ENCODE peak calls at places on chromosomes 11 and 22, in eight cellular contexts. U is foreskin fibroblast, A is stomach, T is esophagus squamous epithelium, V is transverse colon, Y is A549, D is Caco-2, X is HFF-Myc. L is an unnamed sample.

GRCh38 chr11:35180311-35181233 is 41.6 kb downstream of the CD44 start:
- DNase-seq in U (no peak), A (no peak), T (no peak), V (no peak), Y (no peak), D (no peak), X (no peak), L (no peak)

GRCh38 chr11:129803533-129803932 is 12.1 kb upstream of the TMEM45B start:
- DNase-seq in U (no peak), A (no peak), T (no peak), V (peak; percentile 81), Y (no peak), D (peak; percentile 92), X (no peak), L (no peak)

GRCh38 chr11:122486793-122487495 is 168.6 kb upstream of the UBASH3B start:
- DNase-seq in U (no peak), A (no peak), T (no peak), V (no peak), Y (no peak), D (no peak), X (no peak), L (no peak)

GRCh38 chr11:32231909-32232493 is 141.1 kb downstream of the RCN1 start:
- DNase-seq in U (no peak), A (no peak), T (no peak), V (no peak), Y (peak; percentile 35), D (peak; percentile 52), X (peak; percentile 0), L (no peak)

GRCh38 chr22:32200752-32201151 is 4.1 kb downstream of the RFPL2 start:
- DNase-seq in U (no peak), A (no peak), T (no peak), V (no peak), Y (no peak), D (no peak), X (no peak), L (no peak)

GRCh38 chr22:50115693-50116092 is 25.9 kb downstream of the MOV10L1 start:
- DNase-seq in U (peak; percentile 32), A (no peak), T (no peak), V (no peak), Y (no peak), D (no peak), X (no peak), L (no peak)

GRCh38 chr22:46446799-46447198 is 90.6 kb downstream of the CELSR1 start:
- DNase-seq in U (no peak), A (no peak), T (no peak), V (no peak), Y (no peak), D (no peak), X (no peak), L (no peak)

GRCh38 chr11:62545437-62546243 is 966 bp downstream of the AHNAK start:
- DNase-seq in U (peak; percentile 93), A (peak; percentile 89), T (no peak), V (peak; percentile 93), Y (peak; percentile 89), D (peak; percentile 93), X (peak; percentile 90), L (peak; percentile 58)

GRCh38 chr22:21641417-21641794 is 696 bp upstream of the SDF2L1 start:
- DNase-seq in U (peak; percentile 50), A (peak; percentile 53), T (no peak), V (peak; percentile 54), Y (peak; percentile 64), D (peak; percentile 69), X (no peak), L (no peak)

GRCh38 chr22:21640810-21641209 is 1.3 kb upstream of the SDF2L1 start:
- DNase-seq in U (no peak), A (no peak), T (no peak), V (no peak), Y (no peak), D (no peak), X (no peak), L (no peak)

GRCh38 chr22:21642584-21643448 is 714 bp downstream of the SDF2L1 start:
- DNase-seq in U (peak; percentile 39), A (peak; percentile 57), T (no peak), V (peak; percentile 71), Y (peak; percentile 51), D (peak; percentile 71), X (no peak), L (peak; percentile 49)

GRCh38 chr22:21643533-21644357 is 1.6 kb downstream of the SDF2L1 start:
- DNase-seq in U (no peak), A (no peak), T (no peak), V (no peak), Y (no peak), D (no peak), X (no peak), L (no peak)

DNA sequence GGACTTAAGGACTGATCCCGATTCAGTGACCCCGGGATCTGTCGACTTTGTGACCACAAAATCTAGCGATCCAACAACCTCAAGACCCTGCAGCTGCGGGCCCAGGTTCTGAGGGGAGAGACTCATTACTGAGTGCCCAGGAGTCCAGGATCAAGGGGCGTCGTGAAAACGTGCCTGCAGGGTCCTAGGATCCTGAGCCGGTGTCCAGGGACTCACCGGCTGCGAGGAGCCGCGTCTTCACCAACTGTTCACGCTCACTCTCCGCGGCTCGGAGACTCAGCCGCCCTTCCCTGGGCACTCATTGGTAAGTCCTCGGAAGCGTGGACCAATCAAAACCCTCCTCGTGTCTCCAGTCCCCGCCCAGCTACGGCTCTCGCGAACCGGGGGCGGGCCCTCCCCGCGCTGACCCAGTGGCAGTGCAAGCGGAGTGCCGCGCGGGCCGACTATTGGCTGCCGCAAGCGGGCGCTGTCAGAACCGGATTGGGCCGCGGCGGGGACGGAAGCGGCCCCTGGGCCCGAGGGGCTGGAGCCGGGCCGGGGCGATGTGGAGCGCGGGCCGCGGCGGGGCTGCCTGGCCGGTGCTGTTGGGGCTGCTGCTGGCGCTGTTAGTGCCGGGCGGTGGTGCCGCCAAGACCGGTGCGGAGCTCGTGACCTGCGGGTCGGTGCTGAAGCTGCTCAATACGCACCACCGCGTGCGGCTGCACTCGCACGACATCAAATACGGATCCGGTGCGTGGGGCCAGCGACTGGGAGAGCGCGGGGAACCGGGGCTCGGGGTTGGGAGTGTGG is at the start of gene SDF2L1:
- DNase-seq in U (peak; percentile 99), A (peak; percentile 99), T (peak; percentile 94), V (peak; percentile 99), Y (peak; percentile 94), D (peak; percentile 98), X (peak; percentile 94), L (peak; percentile 95)
- TF ChIP-seq CTCF in U (no peak), A (no peak), T (peak; percentile 31), V (no peak), Y (no peak), D (no peak), X (no peak), L (no peak)

GRCh38 chr22:44046485-44047141 is 22.5 kb downstream of the PARVB start:
- DNase-seq in U (no peak), A (no peak), T (no peak), V (no peak), Y (no peak), D (no peak), X (no peak), L (no peak)

GRCh38 chr22:44049369-44050231 is 25.5 kb downstream of the PARVB start:
- DNase-seq in U (no peak), A (no peak), T (no peak), V (no peak), Y (no peak), D (no peak), X (no peak), L (no peak)

GRCh38 chr22:44047891-44048301 is 23.8 kb downstream of the PARVB start:
- DNase-seq in U (no peak), A (no peak), T (no peak), V (no peak), Y (no peak), D (no peak), X (no peak), L (no peak)

GRCh38 chr22:44050766-44051747 is 27.0 kb downstream of the PARVB start:
- DNase-seq in U (no peak), A (no peak), T (no peak), V (no peak), Y (no peak), D (no peak), X (no peak), L (no peak)

DNA sequence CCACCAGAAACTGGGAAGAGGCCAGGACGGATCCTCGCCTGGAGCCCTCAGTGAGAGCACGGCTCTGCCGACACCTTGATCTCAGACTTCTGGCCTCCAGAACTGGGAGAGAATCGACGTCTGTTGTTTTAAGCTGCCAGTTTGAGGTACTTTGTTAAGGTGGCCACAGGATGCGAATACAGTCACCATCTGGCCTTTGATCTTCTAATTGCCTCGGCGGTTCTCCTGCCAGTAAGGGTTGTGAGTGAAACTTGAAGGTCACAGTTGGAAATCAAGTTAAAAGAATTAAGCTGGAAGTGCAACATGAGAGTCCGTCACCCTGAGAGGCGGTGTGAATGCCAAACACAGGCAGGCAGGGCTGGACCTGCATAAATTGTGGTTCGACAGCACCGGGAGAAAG is 27.9 kb downstream of the PARVB start:
- DNase-seq in U (no peak), A (no peak), T (no peak), V (no peak), Y (no peak), D (no peak), X (no peak), L (no peak)
- TF ChIP-seq CTCF in U (no peak), A (no peak), T (no peak), V (no peak), Y (no peak), D (no peak), X (no peak), L (no peak)

DNA sequence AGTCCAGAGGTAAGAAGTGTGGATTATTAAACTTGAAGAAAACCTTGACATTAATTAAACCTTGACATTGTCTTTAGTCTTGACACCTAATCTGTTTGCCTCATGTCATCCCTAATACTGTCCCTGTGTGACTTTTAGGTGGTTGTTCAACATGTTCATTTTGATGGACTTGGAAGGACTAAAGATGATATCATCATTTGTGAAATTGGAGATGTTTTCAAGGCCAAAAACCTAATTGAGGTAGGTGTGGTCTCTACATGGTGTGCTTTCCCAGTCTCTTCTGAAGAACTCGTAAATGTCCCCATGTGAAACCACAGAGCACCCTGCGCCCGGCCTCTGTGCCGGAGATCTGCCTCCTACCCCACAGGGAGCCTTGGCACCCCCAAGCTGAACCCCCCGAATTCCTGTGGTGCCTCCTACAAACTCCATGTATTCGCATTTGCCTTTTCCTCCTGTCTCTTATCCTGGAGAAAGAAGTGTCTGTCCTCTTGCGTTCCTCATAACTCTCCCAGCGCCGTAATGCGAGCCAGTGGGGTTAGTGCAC is 9.1 kb downstream of the SAMM50 start:
- DNase-seq in U (no peak), A (no peak), T (no peak), V (no peak), Y (no peak), D (no peak), X (no peak), L (no peak)
- TF ChIP-seq CTCF in U (no peak), A (no peak), T (no peak), V (no peak), Y (no peak), D (no peak), X (no peak), L (no peak)

GRCh38 chr11:17379383-17380180 is 8.9 kb downstream of the KCNJ11 start:
- DNase-seq in U (no peak), A (no peak), T (no peak), V (no peak), Y (no peak), D (no peak), X (no peak), L (no peak)

GRCh38 chr11:17383466-17383865 is 5.0 kb downstream of the KCNJ11 start:
- DNase-seq in U (peak; percentile 30), A (no peak), T (no peak), V (no peak), Y (no peak), D (no peak), X (no peak), L (no peak)

GRCh38 chr11:17382046-17382728 is 6.3 kb downstream of the KCNJ11 start:
- DNase-seq in U (peak; percentile 47), A (no peak), T (no peak), V (no peak), Y (no peak), D (no peak), X (no peak), L (no peak)

GRCh38 chr11:17378655-17379054 is 9.8 kb downstream of the KCNJ11 start:
- DNase-seq in U (no peak), A (no peak), T (no peak), V (no peak), Y (no peak), D (no peak), X (no peak), L (no peak)

DNA sequence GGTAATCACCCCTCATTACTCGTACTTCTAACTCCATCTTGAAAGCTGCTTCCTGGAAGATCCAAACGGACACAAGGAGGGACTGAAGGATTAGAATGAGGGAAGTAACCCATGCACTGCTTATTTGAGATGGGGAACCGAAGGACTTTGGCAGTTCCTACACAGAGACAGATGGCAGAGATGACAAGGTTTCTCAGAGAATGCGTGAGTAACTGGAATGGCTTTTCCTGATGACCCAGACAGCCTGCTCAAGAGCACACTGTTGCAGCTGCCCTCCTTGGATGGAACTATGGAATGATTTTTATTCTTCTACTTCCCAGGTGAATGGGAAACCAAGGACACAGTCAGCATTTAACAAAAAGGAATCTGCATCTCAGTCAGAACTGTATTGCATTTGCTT is 7.3 kb downstream of the KCNJ11 start:
- DNase-seq in U (peak; percentile 55), A (no peak), T (no peak), V (no peak), Y (no peak), D (no peak), X (no peak), L (no peak)
- TF ChIP-seq CTCF in U (no peak), A (no peak), T (no peak), V (no peak), Y (no peak), D (no peak), X (no peak), L (no peak)